ENCODE peak calls at places on chromosomes 5 and 9, in six cellular contexts. P is stimulated activated CD8-positive, alpha-beta memory T cell treated with anti-CD3 and anti-CD28 coated beads, Interleukin-7, amount 100 ng/mL, for 1 hour; V is AG08396; Z is Calu3; O is cardiac muscle cell; R is CD8-positive, alpha-beta T cell. T is an unnamed sample.
A peak's percentile ranks its signal among the peaks of the same experiment; 100 is the strongest.

GRCh38 chr5:72064801-72065570 is 42.3 kb upstream of the MAP1B start:
- DNase-seq in V (no peak), Z (peak; percentile 50), R (no peak), P (no peak), O (no peak), T (no peak)

GRCh38 chr9:7452378-7452777 is 347.2 kb downstream of the DMAC1 start:
- DNase-seq in O (peak; percentile 60), P (no peak), V (peak; percentile 26), Z (no peak), R (no peak), T (no peak)

GRCh38 chr5:178068293-178068692 is 45.0 kb upstream of the N4BP3 start:
- DNase-seq in P (no peak), O (no peak), V (no peak), R (peak; percentile 28), Z (no peak), T (no peak)

GRCh38 chr5:10073705-10074104 is 176.0 kb downstream of the ATPSCKMT start:
- DNase-seq in O (no peak), P (no peak), V (no peak), Z (no peak), R (no peak), T (no peak)

GRCh38 chr9:137088121-137088520 is 1.3 kb downstream of the MAN1B1 start:
- DNase-seq in Z (no peak), V (no peak), P (no peak), R (no peak), O (no peak), T (no peak)

GRCh38 chr9:135448570-135449180 is 30.9 kb upstream of the PPP1R26 start:
- DNase-seq in Z (no peak), O (peak; percentile 33), P (no peak), V (no peak), R (no peak), T (no peak)

GRCh38 chr9:125444956-125445506 is 183.4 kb downstream of the GAPVD1 start:
- DNase-seq in V (no peak), Z (no peak), R (no peak), O (no peak), P (no peak), T (no peak)

GRCh38 chr9:79939819-79940218 is 368.1 kb downstream of the TLE4 start:
- DNase-seq in R (no peak), O (no peak), V (no peak), Z (no peak), P (no peak), T (no peak)

GRCh38 chr9:81693639-81694378 is 4.5 kb upstream of the TLE1 start:
- DNase-seq in Z (no peak), V (no peak), P (no peak), O (no peak), R (no peak), T (no peak)

GRCh38 chr5:135149956-135150723 is 116.1 kb upstream of the PITX1 start:
- DNase-seq in O (no peak), P (no peak), V (no peak), R (no peak), Z (no peak), T (no peak)

GRCh38 chr5:80204808-80205614 is 50.8 kb downstream of the SERINC5 start:
- DNase-seq in R (no peak), P (no peak), O (peak; percentile 85), V (no peak), Z (peak; percentile 21), T (no peak)

T was measured in NK-92 treated with Interleukin-12 subunit alpha and Interleukin-12 subunit beta, amount 100 ng/mL, for 24 hours.